ENCODE peak calls at places on chromosome 20, in ten cellular contexts. C is psoas muscle, I is G401, H is mucosa of descending colon, L is ecto neural progenitor cell, E is progenitor cell of endocrine pancreas, A is left ventricle myocardium superior, Y is neuronal stem cell, D is posterior cingulate gyrus, M is fibroblast of the aortic adventitia. J is an unnamed sample.

GRCh38 chr20:62588458-62589149 is 53.7 kb upstream of the SLCO4A1 start:
- DNase-seq in L (no peak), Y (no peak), A (peak), C (no peak), M (peak), D (peak), I (no peak), H (no peak), E (no peak), J (no peak)

GRCh38 chr20:63224272-63225081 is 8.5 kb upstream of the YTHDF1 start:
- DNase-seq in A (peak), I (peak), D (no peak), E (no peak), M (peak), C (no peak), L (peak), Y (no peak), H (no peak), J (no peak)

GRCh38 chr20:53736757-53737403 is 143.2 kb upstream of the ZNF217 start:
- DNase-seq in E (no peak), A (no peak), L (no peak), Y (no peak), D (no peak), M (peak), C (no peak), H (no peak), I (no peak), J (no peak)

GRCh38 chr20:22949710-22950109 is 85.4 kb upstream of the SSTR4 start:
- DNase-seq in Y (no peak), A (no peak), E (no peak), M (no peak), L (no peak), I (no peak), H (no peak), D (no peak), C (no peak), J (no peak)

GRCh38 chr20:21234816-21235215 is 68.3 kb upstream of the XRN2 start:
- DNase-seq in C (no peak), M (no peak), A (no peak), I (peak), E (no peak), L (no peak), H (no peak), Y (peak), D (no peak), J (no peak)

GRCh38 chr20:50916934-50917333 is 14.3 kb downstream of the ADNP start:
- DNase-seq in L (no peak), Y (no peak), C (no peak), I (no peak), A (no peak), M (no peak), E (no peak), H (no peak), D (no peak), J (no peak)

GRCh38 chr20:63194007-63194820 is 21.7 kb downstream of the YTHDF1 start:
- DNase-seq in Y (no peak), C (no peak), D (no peak), L (no peak), E (no peak), A (no peak), I (no peak), M (no peak), H (no peak), J (no peak)

GRCh38 chr20:46752639-46753235 is 43.3 kb downstream of the SLC2A10 start:
- DNase-seq in L (peak), M (peak), A (peak), I (peak), D (no peak), H (peak), Y (peak), C (peak), E (peak), J (peak)

GRCh38 chr20:4088766-4089165 is 73.4 kb upstream of the RNF24 start:
- DNase-seq in L (peak), H (no peak), I (no peak), E (no peak), M (no peak), C (no peak), A (no peak), Y (no peak), D (no peak), J (no peak)

GRCh38 chr20:17557675-17558006 is 12.2 kb upstream of the DSTN start:
- DNase-seq in H (no peak), I (no peak), C (no peak), Y (no peak), D (no peak), A (no peak), E (no peak), M (peak), L (no peak), J (no peak)

GRCh38 chr20:12970372-12970821 is 38.4 kb upstream of the SPTLC3 start:
- DNase-seq in L (no peak), H (no peak), E (no peak), A (no peak), D (no peak), M (peak), Y (peak), I (peak), C (no peak), J (no peak)

GRCh38 chr20:63860325-63861051 is 810 bp upstream of the ABHD16B start:
- DNase-seq in D (no peak), H (peak), I (no peak), C (no peak), Y (no peak), A (peak), E (no peak), M (no peak), L (no peak), J (no peak)

GRCh38 chr20:6708010-6708409 is 59.5 kb upstream of the BMP2 start:
- DNase-seq in Y (no peak), H (peak), A (peak), D (no peak), C (peak), M (peak), I (no peak), E (no peak), L (peak), J (no peak)

GRCh38 chr20:37677969-37678610 is 15.7 kb upstream of the CTNNBL1 start:
- DNase-seq in Y (no peak), L (no peak), D (no peak), C (no peak), A (no peak), I (no peak), M (no peak), H (no peak), E (no peak), J (no peak)

GRCh38 chr20:34948030-34948429 is 7.6 kb downstream of the GSS start:
- DNase-seq in C (no peak), H (no peak), I (no peak), A (no peak), L (no peak), Y (no peak), D (no peak), M (peak), E (no peak), J (no peak)

GRCh38 chr20:16701296-16701695 is 28.5 kb upstream of the SNRPB2 start:
- DNase-seq in E (no peak), H (no peak), L (no peak), A (no peak), M (no peak), Y (no peak), D (no peak), C (no peak), I (no peak), J (no peak)

GRCh38 chr20:54132612-54133433 is 41.0 kb downstream of the CYP24A1 start:
- DNase-seq in M (peak), I (no peak), C (no peak), A (no peak), H (no peak), L (no peak), Y (peak), E (no peak), D (no peak), J (no peak)

GRCh38 chr20:29497261-29497671 is 1760.2 kb upstream of the DEFB115 start:
- DNase-seq in D (peak), H (peak), Y (no peak), C (peak), M (peak), A (peak), L (no peak), I (peak), E (no peak), J (no peak)

GRCh38 chr20:59148713-59149493 is 14.7 kb upstream of the ZNF831 start:
- DNase-seq in D (no peak), I (no peak), H (no peak), C (no peak), L (no peak), A (no peak), M (no peak), Y (no peak), E (no peak), J (no peak)

GRCh38 chr20:41533537-41534136 is 84.5 kb downstream of the CHD6 start:
- DNase-seq in C (no peak), M (no peak), L (no peak), D (no peak), A (no peak), Y (no peak), I (peak), H (no peak), E (no peak), J (no peak)

J was measured in frontal cortex.